ENCODE peak calls at places on chromosomes 5 and 9, in eight cellular contexts. X is aorta; C is substantia nigra; T is pulmonary artery endothelial cell; E is epithelial cell of prostate; F is stimulated activated naive B cell treated with anti-CD40 and anti-IgM and Interleukin-4, amounts not matched to agents 10 μg/mL and 1 μg/mL and 100 μg/mL, for 72 hours; H is B cell; P is NCI-H460. K is an unnamed sample.

GRCh38 chr5:20608567-20608966 is 620.6 kb upstream of the CDH18 start:
- DNase-seq in X (no peak), C (no peak), T (no peak), E (no peak), F (no peak), H (no peak), P (no peak), K (no peak)

GRCh38 chr5:76766746-76767145 is 50.8 kb downstream of the F2R start:
- DNase-seq in X (no peak), C (no peak), T (no peak), E (no peak), F (no peak), H (no peak), P (no peak), K (no peak)

GRCh38 chr5:112682621-112683061 is 55.0 kb upstream of the APC start:
- DNase-seq in X (no peak), C (no peak), T (no peak), E (peak), F (no peak), H (no peak), P (no peak), K (no peak)

GRCh38 chr5:96752341-96753016 is 55.3 kb downstream of the ERAP1 start:
- DNase-seq in X (no peak), C (no peak), T (peak), E (no peak), F (no peak), H (peak), P (peak), K (peak)

GRCh38 chr9:127133739-127134167 is 11.3 kb upstream of the ANGPTL2 start:
- DNase-seq in X (peak), C (peak), T (no peak), E (no peak), F (no peak), H (no peak), P (no peak), K (no peak)

GRCh38 chr5:997711-998110 is 10.9 kb upstream of the NKD2 start:
- DNase-seq in X (peak), C (no peak), T (no peak), E (no peak), F (no peak), H (no peak), P (no peak), K (no peak)

GRCh38 chr5:4613440-4613839 is 526.7 kb upstream of the ADAMTS16 start:
- DNase-seq in X (no peak), C (no peak), T (no peak), E (no peak), F (no peak), H (no peak), P (no peak), K (no peak)

GRCh38 chr9:76526026-76526425 is 67.0 kb downstream of the GCNT1 start:
- DNase-seq in X (no peak), C (no peak), T (no peak), E (peak), F (no peak), H (no peak), P (no peak), K (no peak)

GRCh38 chr9:99253772-99254431 is 31.8 kb downstream of the SEC61B start:
- DNase-seq in X (no peak), C (peak), T (no peak), E (no peak), F (peak), H (peak), P (no peak), K (no peak)

GRCh38 chr9:123338710-123339665 is 17.0 kb upstream of the CRB2 start:
- DNase-seq in X (no peak), C (no peak), T (no peak), E (no peak), F (peak), H (no peak), P (no peak), K (peak)

GRCh38 chr9:74122661-74123060 is 374.5 kb upstream of the RORB start:
- DNase-seq in X (no peak), C (no peak), T (no peak), E (no peak), F (no peak), H (no peak), P (no peak), K (no peak)

GRCh38 chr9:36488322-36488838 is 84.3 kb upstream of the MELK start:
- DNase-seq in X (no peak), C (no peak), T (no peak), E (no peak), F (no peak), H (no peak), P (no peak), K (no peak)

GRCh38 chr9:19430201-19430760 is 21.5 kb downstream of the ACER2 start:
- DNase-seq in X (no peak), C (no peak), T (no peak), E (no peak), F (no peak), H (no peak), P (no peak), K (no peak)

GRCh38 chr5:109693535-109694152 is 3.9 kb downstream of the MAN2A1 start:
- DNase-seq in X (no peak), C (no peak), T (no peak), E (no peak), F (no peak), H (no peak), P (no peak), K (no peak)

K was measured in dermis microvascular lymphatic vessel endothelial cell.